ENCODE peak calls at places on chromosomes 7 and 10, in ten cellular contexts. S is heart right ventricle; P is GM12891; G is heart left ventricle; Y is DND-41; J is CD4-positive, CD25-positive, alpha-beta regulatory T cell; W is HCEC 1CT; V is GM13976; C is LoVo; T is activated T-cell treated with anti-CD3 and anti-CD28 coated beads, Interleukin-2, amount 50 U/mL, for 48 hours. M is an unnamed sample.

GRCh38 chr10:77590344-77591237 is 47.0 kb downstream of the KCNMA1 start:
- DNase-seq in Y (no peak), S (no peak), V (no peak), W (no peak), P (no peak), J (no peak), C (no peak), G (peak), T (no peak), M (no peak)

GRCh38 chr7:26157520-26158105 is 5.6 kb downstream of the NFE2L3 start:
- DNase-seq in W (no peak), P (no peak), Y (no peak), C (no peak), S (no peak), T (no peak), G (no peak), V (no peak), J (no peak), M (no peak)

GRCh38 chr7:28151965-28152364 is 28.6 kb downstream of the JAZF1 start:
- DNase-seq in C (no peak), J (no peak), Y (no peak), P (no peak), S (no peak), T (no peak), V (peak), W (peak), G (no peak), M (no peak)

GRCh38 chr7:152081088-152081487 is 55.6 kb downstream of the GALNT11 start:
- DNase-seq in J (no peak), V (no peak), Y (no peak), G (no peak), W (no peak), C (peak), P (no peak), S (no peak), T (no peak), M (no peak)

GRCh38 chr7:143003393-143004051 is 23.4 kb downstream of the OR9A2 start:
- DNase-seq in G (no peak), C (peak), J (peak), S (no peak), T (peak), V (peak), W (peak), Y (peak), P (peak), M (no peak)

GRCh38 chr7:74409571-74409970 is 44.1 kb upstream of the GTF2IRD1 start:
- DNase-seq in C (no peak), V (no peak), J (no peak), S (no peak), Y (no peak), T (no peak), P (no peak), W (no peak), G (no peak), M (no peak)

GRCh38 chr7:64183126-64183742 is 23.8 kb upstream of the ZNF735 start:
- DNase-seq in Y (no peak), P (no peak), V (no peak), J (no peak), T (peak), C (no peak), G (peak), S (peak), W (no peak), M (no peak)

GRCh38 chr7:98116656-98117461 is 10.2 kb downstream of the LMTK2 start:
- DNase-seq in G (no peak), S (no peak), J (no peak), W (peak), P (no peak), C (no peak), T (no peak), V (no peak), Y (no peak), M (no peak)

GRCh38 chr10:44853148-44853734 is 57.9 kb upstream of the TMEM72 start:
- DNase-seq in T (no peak), G (no peak), Y (no peak), P (no peak), S (no peak), V (no peak), C (no peak), W (peak), J (no peak), M (peak)

GRCh38 chr7:17532861-17533404 is 234.5 kb downstream of the AHR start:
- DNase-seq in S (no peak), V (no peak), G (no peak), W (peak), T (no peak), Y (no peak), P (no peak), J (no peak), C (peak), M (peak)

GRCh38 chr7:157952050-157952667 is 615.4 kb downstream of the DNAJB6 start:
- DNase-seq in P (no peak), C (no peak), Y (no peak), S (no peak), G (no peak), V (no peak), T (no peak), W (no peak), J (no peak), M (no peak)

GRCh38 chr10:110762849-110763211 is 108.9 kb upstream of the PDCD4 start:
- DNase-seq in P (no peak), V (no peak), S (peak), Y (no peak), T (no peak), W (no peak), C (no peak), G (peak), J (no peak), M (no peak)

GRCh38 chr7:84009051-84009450 is 185.5 kb downstream of the SEMA3A start:
- DNase-seq in C (no peak), Y (no peak), S (no peak), W (peak), T (no peak), V (no peak), G (no peak), J (no peak), P (no peak), M (no peak)

GRCh38 chr7:74493295-74493694 is 39.6 kb downstream of the GTF2IRD1 start:
- DNase-seq in T (no peak), J (no peak), S (no peak), G (no peak), C (no peak), Y (no peak), P (no peak), V (no peak), W (no peak), M (no peak)

GRCh38 chr10:43001427-43001795 is 75.5 kb upstream of the RET start:
- DNase-seq in S (no peak), W (no peak), Y (no peak), P (no peak), G (no peak), C (no peak), T (no peak), V (no peak), J (no peak), M (no peak)

GRCh38 chr10:44310762-44311562 is 73.9 kb downstream of the CXCL12 start:
- DNase-seq in Y (peak), S (peak), W (peak), T (peak), C (peak), P (peak), J (peak), V (peak), G (peak), M (peak)

GRCh38 chr7:27576360-27576944 is 86.2 kb downstream of the HIBADH start:
- DNase-seq in J (no peak), S (no peak), W (peak), P (no peak), T (no peak), Y (no peak), G (no peak), C (peak), V (peak), M (peak)

GRCh38 chr10:132986076-132986475 is 43.7 kb upstream of the CFAP46 start:
- DNase-seq in T (no peak), C (no peak), V (no peak), G (no peak), S (no peak), J (no peak), Y (no peak), P (no peak), W (no peak), M (no peak)

GRCh38 chr10:97454330-97455036 is 8.5 kb downstream of the ZDHHC16 start:
- DNase-seq in J (no peak), G (peak), S (no peak), T (peak), V (no peak), C (no peak), P (no peak), W (no peak), Y (no peak), M (no peak)

GRCh38 chr10:82477776-82478175 is 602.8 kb downstream of the NRG3 start:
- DNase-seq in W (no peak), G (no peak), P (no peak), Y (no peak), V (no peak), S (no peak), C (no peak), T (no peak), J (no peak), M (no peak)

GRCh38 chr10:75024971-75025523 is 86.4 kb upstream of the SAMD8 start:
- DNase-seq in G (no peak), S (no peak), V (no peak), J (no peak), W (no peak), C (no peak), T (no peak), P (no peak), Y (no peak), M (peak)

GRCh38 chr10:3631709-3632330 is 153.2 kb downstream of the KLF6 start:
- DNase-seq in V (no peak), G (no peak), C (no peak), Y (no peak), T (no peak), J (no peak), S (no peak), P (no peak), W (no peak), M (no peak)

GRCh38 chr7:75854233-75854632 is 24.6 kb upstream of the RHBDD2 start:
- DNase-seq in P (no peak), G (no peak), Y (no peak), S (no peak), V (no peak), J (no peak), T (no peak), W (peak), C (no peak), M (no peak)

GRCh38 chr10:110399163-110400094 is 94.7 kb upstream of the SMNDC1 start:
- DNase-seq in Y (no peak), T (no peak), V (no peak), G (no peak), C (peak), J (no peak), P (no peak), S (no peak), W (peak), M (no peak)

GRCh38 chr10:16853201-16853600 is 36.0 kb upstream of the RSU1 start:
- DNase-seq in C (no peak), Y (no peak), W (peak), S (no peak), V (peak), T (no peak), G (no peak), J (no peak), P (no peak), M (no peak)

GRCh38 chr10:75544923-75545322 is 113.5 kb downstream of the LRMDA start:
- DNase-seq in Y (no peak), C (no peak), T (no peak), P (no peak), G (no peak), J (no peak), S (no peak), V (no peak), W (no peak), M (no peak)

GRCh38 chr10:86366033-86366901 is at the start of gene GRID1:
- DNase-seq in T (peak), P (peak), W (no peak), V (peak), S (peak), G (no peak), C (no peak), J (no peak), Y (no peak), M (no peak)

GRCh38 chr10:77328272-77328816 is 309.3 kb downstream of the KCNMA1 start:
- DNase-seq in J (no peak), Y (peak), V (peak), S (no peak), G (peak), W (no peak), C (no peak), P (no peak), T (peak), M (no peak)

GRCh38 chr10:81068446-81068845 is 530.7 kb downstream of the SH2D4B start:
- DNase-seq in G (no peak), T (no peak), W (no peak), S (no peak), C (no peak), Y (no peak), J (no peak), P (no peak), V (no peak), M (no peak)

GRCh38 chr10:824497-824896 is 107.0 kb downstream of the LARP4B start:
- DNase-seq in S (no peak), P (no peak), G (no peak), V (no peak), Y (no peak), J (no peak), W (no peak), T (no peak), C (no peak), M (no peak)

GRCh38 chr10:117374506-117375359 is 507 bp downstream of the PDZD8 start:
- DNase-seq in W (peak), Y (no peak), P (peak), G (peak), J (peak), S (peak), C (no peak), T (peak), V (peak), M (no peak)

GRCh38 chr10:59719374-59719773 is 9.7 kb upstream of the SLC16A9 start:
- DNase-seq in C (no peak), J (no peak), P (no peak), Y (no peak), S (no peak), G (no peak), T (no peak), W (no peak), V (no peak), M (no peak)